ENCODE peak calls at places on chromosome 3, in eight cellular contexts. One of them, this sample, is unnamed.

GRCh38 chr3:13274125-13274873 is 145.8 kb downstream of the NUP210 start:
- DNase-seq in activated naive CD4-positive, alpha-beta T cell treated with anti-CD3 and anti-CD28 coated beads, Interleukin-2, amount 50 U/mL, for 16 hours: no peak
- DNase-seq in stimulated activated CD8-positive, alpha-beta memory T cell treated with anti-CD3 and anti-CD28 coated beads, Interleukin-15, amount 100 ng/mL, for 24 hours: no peak
- DNase-seq in effector memory CD4-positive, alpha-beta T cell: no peak
- DNase-seq in HEK293T: no peak
- DNase-seq in spleen: peak
- DNase-seq in stimulated activated CD4-positive, alpha-beta T cell treated with anti-CD3 and anti-CD28 coated beads, Interleukin-1b, Interleukin-23, amount 100 ng/mL, for 24 hours: no peak
- DNase-seq in NCI-H2081: no peak
- DNase-seq in this sample: no peak

GRCh38 chr3:113264249-113264648 is 52.9 kb downstream of the BOC start:
- DNase-seq in effector memory CD4-positive, alpha-beta T cell: no peak
- DNase-seq in HEK293T: no peak
- DNase-seq in spleen: no peak
- DNase-seq in stimulated activated CD4-positive, alpha-beta T cell treated with anti-CD3 and anti-CD28 coated beads, Interleukin-1b, Interleukin-23, amount 100 ng/mL, for 24 hours: no peak
- DNase-seq in NCI-H2081: peak
- DNase-seq in activated naive CD4-positive, alpha-beta T cell treated with anti-CD3 and anti-CD28 coated beads, Interleukin-2, amount 50 U/mL, for 16 hours: no peak
- DNase-seq in stimulated activated CD8-positive, alpha-beta memory T cell treated with anti-CD3 and anti-CD28 coated beads, Interleukin-15, amount 100 ng/mL, for 24 hours: no peak
- DNase-seq in this sample: peak

GRCh38 chr3:49132437-49133225 is at the start of gene LAMB2:
- DNase-seq in NCI-H2081: peak
- DNase-seq in stimulated activated CD4-positive, alpha-beta T cell treated with anti-CD3 and anti-CD28 coated beads, Interleukin-1b, Interleukin-23, amount 100 ng/mL, for 24 hours: no peak
- DNase-seq in stimulated activated CD8-positive, alpha-beta memory T cell treated with anti-CD3 and anti-CD28 coated beads, Interleukin-15, amount 100 ng/mL, for 24 hours: no peak
- DNase-seq in effector memory CD4-positive, alpha-beta T cell: no peak
- DNase-seq in spleen: peak
- DNase-seq in HEK293T: peak
- DNase-seq in activated naive CD4-positive, alpha-beta T cell treated with anti-CD3 and anti-CD28 coated beads, Interleukin-2, amount 50 U/mL, for 16 hours: no peak
- DNase-seq in this sample: peak

GRCh38 chr3:50227390-50228183 is 8.4 kb upstream of the GNAI2 start:
- DNase-seq in stimulated activated CD8-positive, alpha-beta memory T cell treated with anti-CD3 and anti-CD28 coated beads, Interleukin-15, amount 100 ng/mL, for 24 hours: peak
- DNase-seq in stimulated activated CD4-positive, alpha-beta T cell treated with anti-CD3 and anti-CD28 coated beads, Interleukin-1b, Interleukin-23, amount 100 ng/mL, for 24 hours: peak
- DNase-seq in effector memory CD4-positive, alpha-beta T cell: peak
- DNase-seq in spleen: peak
- DNase-seq in activated naive CD4-positive, alpha-beta T cell treated with anti-CD3 and anti-CD28 coated beads, Interleukin-2, amount 50 U/mL, for 16 hours: peak
- DNase-seq in NCI-H2081: peak
- DNase-seq in HEK293T: peak
- DNase-seq in this sample: peak

GRCh38 chr3:35200056-35200455 is 439.3 kb upstream of the ARPP21 start:
- DNase-seq in stimulated activated CD8-positive, alpha-beta memory T cell treated with anti-CD3 and anti-CD28 coated beads, Interleukin-15, amount 100 ng/mL, for 24 hours: no peak
- DNase-seq in HEK293T: no peak
- DNase-seq in activated naive CD4-positive, alpha-beta T cell treated with anti-CD3 and anti-CD28 coated beads, Interleukin-2, amount 50 U/mL, for 16 hours: no peak
- DNase-seq in NCI-H2081: no peak
- DNase-seq in effector memory CD4-positive, alpha-beta T cell: no peak
- DNase-seq in spleen: no peak
- DNase-seq in stimulated activated CD4-positive, alpha-beta T cell treated with anti-CD3 and anti-CD28 coated beads, Interleukin-1b, Interleukin-23, amount 100 ng/mL, for 24 hours: no peak
- DNase-seq in this sample: no peak

GRCh38 chr3:48466386-48467109 is 20.0 kb downstream of the ATRIP start:
- DNase-seq in stimulated activated CD8-positive, alpha-beta memory T cell treated with anti-CD3 and anti-CD28 coated beads, Interleukin-15, amount 100 ng/mL, for 24 hours: no peak
- DNase-seq in spleen: peak
- DNase-seq in activated naive CD4-positive, alpha-beta T cell treated with anti-CD3 and anti-CD28 coated beads, Interleukin-2, amount 50 U/mL, for 16 hours: peak
- DNase-seq in effector memory CD4-positive, alpha-beta T cell: no peak
- DNase-seq in NCI-H2081: no peak
- DNase-seq in HEK293T: no peak
- DNase-seq in stimulated activated CD4-positive, alpha-beta T cell treated with anti-CD3 and anti-CD28 coated beads, Interleukin-1b, Interleukin-23, amount 100 ng/mL, for 24 hours: peak
- DNase-seq in this sample: no peak

GRCh38 chr3:71536376-71536965 is 47.1 kb downstream of the FOXP1 start:
- DNase-seq in activated naive CD4-positive, alpha-beta T cell treated with anti-CD3 and anti-CD28 coated beads, Interleukin-2, amount 50 U/mL, for 16 hours: no peak
- DNase-seq in spleen: no peak
- DNase-seq in HEK293T: no peak
- DNase-seq in NCI-H2081: no peak
- DNase-seq in effector memory CD4-positive, alpha-beta T cell: no peak
- DNase-seq in stimulated activated CD8-positive, alpha-beta memory T cell treated with anti-CD3 and anti-CD28 coated beads, Interleukin-15, amount 100 ng/mL, for 24 hours: no peak
- DNase-seq in stimulated activated CD4-positive, alpha-beta T cell treated with anti-CD3 and anti-CD28 coated beads, Interleukin-1b, Interleukin-23, amount 100 ng/mL, for 24 hours: no peak
- DNase-seq in this sample: no peak

GRCh38 chr3:50171540-50172301 is 16.6 kb downstream of the SEMA3F start:
- DNase-seq in NCI-H2081: no peak
- DNase-seq in spleen: no peak
- DNase-seq in stimulated activated CD4-positive, alpha-beta T cell treated with anti-CD3 and anti-CD28 coated beads, Interleukin-1b, Interleukin-23, amount 100 ng/mL, for 24 hours: no peak
- DNase-seq in activated naive CD4-positive, alpha-beta T cell treated with anti-CD3 and anti-CD28 coated beads, Interleukin-2, amount 50 U/mL, for 16 hours: no peak
- DNase-seq in stimulated activated CD8-positive, alpha-beta memory T cell treated with anti-CD3 and anti-CD28 coated beads, Interleukin-15, amount 100 ng/mL, for 24 hours: no peak
- DNase-seq in effector memory CD4-positive, alpha-beta T cell: no peak
- DNase-seq in HEK293T: no peak
- DNase-seq in this sample: no peak

GRCh38 chr3:37993811-37994638 is 3.4 kb downstream of the VILL start:
- DNase-seq in activated naive CD4-positive, alpha-beta T cell treated with anti-CD3 and anti-CD28 coated beads, Interleukin-2, amount 50 U/mL, for 16 hours: peak
- DNase-seq in stimulated activated CD8-positive, alpha-beta memory T cell treated with anti-CD3 and anti-CD28 coated beads, Interleukin-15, amount 100 ng/mL, for 24 hours: peak
- DNase-seq in spleen: peak
- DNase-seq in NCI-H2081: no peak
- DNase-seq in effector memory CD4-positive, alpha-beta T cell: peak
- DNase-seq in stimulated activated CD4-positive, alpha-beta T cell treated with anti-CD3 and anti-CD28 coated beads, Interleukin-1b, Interleukin-23, amount 100 ng/mL, for 24 hours: peak
- DNase-seq in HEK293T: peak
- DNase-seq in this sample: peak

GRCh38 chr3:188780188-188781147 is 391.3 kb upstream of the TPRG1 start:
- DNase-seq in stimulated activated CD4-positive, alpha-beta T cell treated with anti-CD3 and anti-CD28 coated beads, Interleukin-1b, Interleukin-23, amount 100 ng/mL, for 24 hours: no peak
- DNase-seq in effector memory CD4-positive, alpha-beta T cell: no peak
- DNase-seq in activated naive CD4-positive, alpha-beta T cell treated with anti-CD3 and anti-CD28 coated beads, Interleukin-2, amount 50 U/mL, for 16 hours: no peak
- DNase-seq in NCI-H2081: no peak
- DNase-seq in HEK293T: no peak
- DNase-seq in spleen: no peak
- DNase-seq in stimulated activated CD8-positive, alpha-beta memory T cell treated with anti-CD3 and anti-CD28 coated beads, Interleukin-15, amount 100 ng/mL, for 24 hours: no peak
- DNase-seq in this sample: no peak

GRCh38 chr3:169868369-169868768 is 1.4 kb downstream of the LRRC31 start:
- DNase-seq in activated naive CD4-positive, alpha-beta T cell treated with anti-CD3 and anti-CD28 coated beads, Interleukin-2, amount 50 U/mL, for 16 hours: no peak
- DNase-seq in spleen: no peak
- DNase-seq in NCI-H2081: no peak
- DNase-seq in stimulated activated CD8-positive, alpha-beta memory T cell treated with anti-CD3 and anti-CD28 coated beads, Interleukin-15, amount 100 ng/mL, for 24 hours: no peak
- DNase-seq in effector memory CD4-positive, alpha-beta T cell: no peak
- DNase-seq in HEK293T: no peak
- DNase-seq in stimulated activated CD4-positive, alpha-beta T cell treated with anti-CD3 and anti-CD28 coated beads, Interleukin-1b, Interleukin-23, amount 100 ng/mL, for 24 hours: no peak
- DNase-seq in this sample: no peak

GRCh38 chr3:33115024-33115768 is 1.4 kb downstream of the CRTAP start:
- DNase-seq in stimulated activated CD8-positive, alpha-beta memory T cell treated with anti-CD3 and anti-CD28 coated beads, Interleukin-15, amount 100 ng/mL, for 24 hours: no peak
- DNase-seq in NCI-H2081: no peak
- DNase-seq in HEK293T: peak
- DNase-seq in spleen: peak
- DNase-seq in stimulated activated CD4-positive, alpha-beta T cell treated with anti-CD3 and anti-CD28 coated beads, Interleukin-1b, Interleukin-23, amount 100 ng/mL, for 24 hours: no peak
- DNase-seq in effector memory CD4-positive, alpha-beta T cell: no peak
- DNase-seq in activated naive CD4-positive, alpha-beta T cell treated with anti-CD3 and anti-CD28 coated beads, Interleukin-2, amount 50 U/mL, for 16 hours: no peak
- DNase-seq in this sample: peak

GRCh38 chr3:64954995-64955636 is 267.3 kb upstream of the ADAMTS9 start:
- DNase-seq in stimulated activated CD8-positive, alpha-beta memory T cell treated with anti-CD3 and anti-CD28 coated beads, Interleukin-15, amount 100 ng/mL, for 24 hours: no peak
- DNase-seq in NCI-H2081: peak
- DNase-seq in spleen: no peak
- DNase-seq in effector memory CD4-positive, alpha-beta T cell: no peak
- DNase-seq in stimulated activated CD4-positive, alpha-beta T cell treated with anti-CD3 and anti-CD28 coated beads, Interleukin-1b, Interleukin-23, amount 100 ng/mL, for 24 hours: no peak
- DNase-seq in HEK293T: no peak
- DNase-seq in activated naive CD4-positive, alpha-beta T cell treated with anti-CD3 and anti-CD28 coated beads, Interleukin-2, amount 50 U/mL, for 16 hours: no peak
- DNase-seq in this sample: no peak

GRCh38 chr3:98903705-98904481 is 2.4 kb upstream of the DCBLD2 start:
- DNase-seq in spleen: peak
- DNase-seq in NCI-H2081: no peak
- DNase-seq in stimulated activated CD8-positive, alpha-beta memory T cell treated with anti-CD3 and anti-CD28 coated beads, Interleukin-15, amount 100 ng/mL, for 24 hours: no peak
- DNase-seq in activated naive CD4-positive, alpha-beta T cell treated with anti-CD3 and anti-CD28 coated beads, Interleukin-2, amount 50 U/mL, for 16 hours: no peak
- DNase-seq in HEK293T: no peak
- DNase-seq in stimulated activated CD4-positive, alpha-beta T cell treated with anti-CD3 and anti-CD28 coated beads, Interleukin-1b, Interleukin-23, amount 100 ng/mL, for 24 hours: no peak
- DNase-seq in effector memory CD4-positive, alpha-beta T cell: no peak
- DNase-seq in this sample: peak

GRCh38 chr3:132083583-132084372 is 49.0 kb upstream of the CPNE4 start:
- DNase-seq in HEK293T: no peak
- DNase-seq in spleen: no peak
- DNase-seq in activated naive CD4-positive, alpha-beta T cell treated with anti-CD3 and anti-CD28 coated beads, Interleukin-2, amount 50 U/mL, for 16 hours: no peak
- DNase-seq in stimulated activated CD4-positive, alpha-beta T cell treated with anti-CD3 and anti-CD28 coated beads, Interleukin-1b, Interleukin-23, amount 100 ng/mL, for 24 hours: no peak
- DNase-seq in NCI-H2081: no peak
- DNase-seq in stimulated activated CD8-positive, alpha-beta memory T cell treated with anti-CD3 and anti-CD28 coated beads, Interleukin-15, amount 100 ng/mL, for 24 hours: no peak
- DNase-seq in effector memory CD4-positive, alpha-beta T cell: no peak
- DNase-seq in this sample: peak

GRCh38 chr3:163644172-163644571 is 1434.1 kb downstream of the SI start:
- DNase-seq in activated naive CD4-positive, alpha-beta T cell treated with anti-CD3 and anti-CD28 coated beads, Interleukin-2, amount 50 U/mL, for 16 hours: no peak
- DNase-seq in NCI-H2081: no peak
- DNase-seq in spleen: no peak
- DNase-seq in HEK293T: no peak
- DNase-seq in stimulated activated CD4-positive, alpha-beta T cell treated with anti-CD3 and anti-CD28 coated beads, Interleukin-1b, Interleukin-23, amount 100 ng/mL, for 24 hours: no peak
- DNase-seq in effector memory CD4-positive, alpha-beta T cell: no peak
- DNase-seq in stimulated activated CD8-positive, alpha-beta memory T cell treated with anti-CD3 and anti-CD28 coated beads, Interleukin-15, amount 100 ng/mL, for 24 hours: no peak
- DNase-seq in this sample: no peak

GRCh38 chr3:46943237-46944187 is 33.0 kb downstream of the CCDC12 start:
- DNase-seq in activated naive CD4-positive, alpha-beta T cell treated with anti-CD3 and anti-CD28 coated beads, Interleukin-2, amount 50 U/mL, for 16 hours: no peak
- DNase-seq in spleen: peak
- DNase-seq in stimulated activated CD8-positive, alpha-beta memory T cell treated with anti-CD3 and anti-CD28 coated beads, Interleukin-15, amount 100 ng/mL, for 24 hours: no peak
- DNase-seq in HEK293T: no peak
- DNase-seq in stimulated activated CD4-positive, alpha-beta T cell treated with anti-CD3 and anti-CD28 coated beads, Interleukin-1b, Interleukin-23, amount 100 ng/mL, for 24 hours: no peak
- DNase-seq in NCI-H2081: no peak
- DNase-seq in effector memory CD4-positive, alpha-beta T cell: no peak
- DNase-seq in this sample: no peak

GRCh38 chr3:139561959-139562676 is 22.6 kb upstream of the RBP1 start:
- DNase-seq in stimulated activated CD4-positive, alpha-beta T cell treated with anti-CD3 and anti-CD28 coated beads, Interleukin-1b, Interleukin-23, amount 100 ng/mL, for 24 hours: no peak
- DNase-seq in effector memory CD4-positive, alpha-beta T cell: no peak
- DNase-seq in activated naive CD4-positive, alpha-beta T cell treated with anti-CD3 and anti-CD28 coated beads, Interleukin-2, amount 50 U/mL, for 16 hours: no peak
- DNase-seq in spleen: no peak
- DNase-seq in HEK293T: peak
- DNase-seq in NCI-H2081: peak
- DNase-seq in stimulated activated CD8-positive, alpha-beta memory T cell treated with anti-CD3 and anti-CD28 coated beads, Interleukin-15, amount 100 ng/mL, for 24 hours: no peak
- DNase-seq in this sample: peak

GRCh38 chr3:138493804-138494606 is 59.6 kb downstream of the ESYT3 start:
- DNase-seq in stimulated activated CD8-positive, alpha-beta memory T cell treated with anti-CD3 and anti-CD28 coated beads, Interleukin-15, amount 100 ng/mL, for 24 hours: no peak
- DNase-seq in NCI-H2081: no peak
- DNase-seq in effector memory CD4-positive, alpha-beta T cell: no peak
- DNase-seq in spleen: no peak
- DNase-seq in HEK293T: no peak
- DNase-seq in stimulated activated CD4-positive, alpha-beta T cell treated with anti-CD3 and anti-CD28 coated beads, Interleukin-1b, Interleukin-23, amount 100 ng/mL, for 24 hours: no peak
- DNase-seq in activated naive CD4-positive, alpha-beta T cell treated with anti-CD3 and anti-CD28 coated beads, Interleukin-2, amount 50 U/mL, for 16 hours: no peak
- DNase-seq in this sample: no peak

GRCh38 chr3:25683882-25684281 is 19.2 kb upstream of the TOP2B start:
- DNase-seq in stimulated activated CD4-positive, alpha-beta T cell treated with anti-CD3 and anti-CD28 coated beads, Interleukin-1b, Interleukin-23, amount 100 ng/mL, for 24 hours: no peak
- DNase-seq in stimulated activated CD8-positive, alpha-beta memory T cell treated with anti-CD3 and anti-CD28 coated beads, Interleukin-15, amount 100 ng/mL, for 24 hours: no peak
- DNase-seq in activated naive CD4-positive, alpha-beta T cell treated with anti-CD3 and anti-CD28 coated beads, Interleukin-2, amount 50 U/mL, for 16 hours: no peak
- DNase-seq in effector memory CD4-positive, alpha-beta T cell: no peak
- DNase-seq in HEK293T: no peak
- DNase-seq in spleen: no peak
- DNase-seq in NCI-H2081: no peak
- DNase-seq in this sample: no peak

GRCh38 chr3:140250945-140251344 is 316.0 kb downstream of the CLSTN2 start:
- DNase-seq in spleen: no peak
- DNase-seq in HEK293T: no peak
- DNase-seq in activated naive CD4-positive, alpha-beta T cell treated with anti-CD3 and anti-CD28 coated beads, Interleukin-2, amount 50 U/mL, for 16 hours: no peak
- DNase-seq in stimulated activated CD4-positive, alpha-beta T cell treated with anti-CD3 and anti-CD28 coated beads, Interleukin-1b, Interleukin-23, amount 100 ng/mL, for 24 hours: no peak
- DNase-seq in NCI-H2081: no peak
- DNase-seq in effector memory CD4-positive, alpha-beta T cell: no peak
- DNase-seq in stimulated activated CD8-positive, alpha-beta memory T cell treated with anti-CD3 and anti-CD28 coated beads, Interleukin-15, amount 100 ng/mL, for 24 hours: no peak
- DNase-seq in this sample: no peak

GRCh38 chr3:15858547-15859506 is 61.0 kb upstream of the ANKRD28 start:
- DNase-seq in NCI-H2081: peak
- DNase-seq in stimulated activated CD4-positive, alpha-beta T cell treated with anti-CD3 and anti-CD28 coated beads, Interleukin-1b, Interleukin-23, amount 100 ng/mL, for 24 hours: peak
- DNase-seq in HEK293T: peak
- DNase-seq in activated naive CD4-positive, alpha-beta T cell treated with anti-CD3 and anti-CD28 coated beads, Interleukin-2, amount 50 U/mL, for 16 hours: peak
- DNase-seq in spleen: peak
- DNase-seq in stimulated activated CD8-positive, alpha-beta memory T cell treated with anti-CD3 and anti-CD28 coated beads, Interleukin-15, amount 100 ng/mL, for 24 hours: peak
- DNase-seq in effector memory CD4-positive, alpha-beta T cell: peak
- DNase-seq in this sample: peak